ENCODE peak calls at places on chromosomes 2 and 18, in four cellular contexts. B is fibroblast of lung, H is tibial artery, G is colonic mucosa. C is an unnamed sample. For H3K4me1 and H3K36me3, the result is how much of the 10 kb centered on the place peaks cover.

GRCh38 chr2:21069746-21070145 is 25.9 kb upstream of the APOB start:
- DNase-seq in B (no peak), H (no peak), G (no peak), C (no peak)

GRCh38 chr2:45003586-45004568 is 5.4 kb downstream of the SIX2 start:
- DNase-seq in B (no peak), G (no peak), H (no peak), C (no peak)

GRCh38 chr2:133504566-133505505 is 63.4 kb downstream of the NCKAP5 start:
- DNase-seq in H (peak), B (peak), G (peak), C (no peak)

GRCh38 chr2:17869128-17869527 is 9.3 kb upstream of the KCNS3 start:
- DNase-seq in B (peak), H (no peak), G (no peak), C (no peak)

GRCh38 chr2:15271941-15272340 is 289.2 kb downstream of the NBAS start:
- DNase-seq in H (no peak), G (no peak), B (no peak), C (no peak)

GRCh38 chr2:218781691-218782528 is at the start of gene CYP27A1:
- DNase-seq in G (peak), B (peak), H (peak), C (peak)

GRCh38 chr2:128322651-128323491 is 4.2 kb upstream of the HS6ST1 start:
- DNase-seq in H (peak), B (no peak), G (peak), C (peak)

GRCh38 chr18:58241877-58242276 is 197.9 kb downstream of the NEDD4L start:
- DNase-seq in G (no peak), H (no peak), B (peak), C (no peak)

GRCh38 chr2:127419448-127420038 is 1.3 kb downstream of the PROC start:
- DNase-seq in G (no peak), H (peak), B (no peak), C (peak)

GRCh38 chr2:241067501-241068135 is 34.5 kb downstream of the MTERF4 start:
- DNase-seq in B (no peak), H (peak), G (no peak), C (no peak)

GRCh38 chr18:27991391-27991790 is 185.5 kb downstream of the CDH2 start:
- DNase-seq in B (no peak), H (no peak), G (no peak), C (no peak)

GRCh38 chr2:109311771-109312170 is 182.8 kb downstream of the SH3RF3 start:
- DNase-seq in G (no peak), B (no peak), H (no peak), C (no peak)

GRCh38 chr2:179657068-179657467 is 204.3 kb downstream of the ZNF385B start:
- DNase-seq in B (no peak), H (no peak), G (no peak), C (no peak)

GRCh38 chr2:25421746-25422431 is 80.2 kb upstream of the DNMT3A start:
- DNase-seq in B (no peak), H (no peak), G (peak), C (no peak)

GRCh38 chr2:239985356-239985755 is 39.8 kb downstream of the NDUFA10 start:
- DNase-seq in G (no peak), H (no peak), B (peak), C (no peak)

GRCh38 chr2:222298311-222299150 is at the start of gene PAX3:
- DNase-seq in H (no peak), G (no peak), B (no peak), C (no peak)

GRCh38 chr18:59639136-59639535 is 58.1 kb downstream of the CCBE1 start:
- DNase-seq in B (no peak), H (no peak), G (no peak), C (no peak)

GRCh38 chr2:236176417-236176816 is 8.2 kb upstream of the GBX2 start:
- DNase-seq in H (no peak), B (peak), G (no peak), C (no peak)

GRCh38 chr2:31008571-31009114 is 129.6 kb downstream of the GALNT14 start:
- DNase-seq in B (no peak), H (no peak), G (no peak), C (no peak)

GRCh38 chr2:96154506-96155380 is 9.5 kb upstream of the DUSP2 start:
- DNase-seq in G (no peak), H (peak), B (no peak), C (no peak)

GRCh38 chr2:141871913-141872634 is 258.7 kb downstream of the LRP1B start:
- DNase-seq in B (no peak), G (no peak), H (no peak), C (no peak)

GRCh38 chr2:31319391-31320175 is 85.6 kb downstream of the EHD3 start:
- DNase-seq in H (no peak), B (peak), G (peak), C (no peak)

GRCh38 chr2:216424305-216424704 is 12.0 kb downstream of the SMARCAL1 start:
- DNase-seq in G (no peak), B (no peak), H (no peak), C (no peak)

GRCh38 chr2:240226672-240227537 is 86.4 kb upstream of the OTOS start:
- DNase-seq in G (peak), H (peak), B (no peak), C (peak)

GRCh38 chr2:8364668-8365067 is 317.2 kb upstream of the ID2 start:
- DNase-seq in B (no peak), G (peak), H (no peak), C (no peak)

GRCh38 chr2:173456960-173457359 is 102.3 kb downstream of the CDCA7 start:
- DNase-seq in G (no peak), B (no peak), H (no peak), C (no peak)

DNA sequence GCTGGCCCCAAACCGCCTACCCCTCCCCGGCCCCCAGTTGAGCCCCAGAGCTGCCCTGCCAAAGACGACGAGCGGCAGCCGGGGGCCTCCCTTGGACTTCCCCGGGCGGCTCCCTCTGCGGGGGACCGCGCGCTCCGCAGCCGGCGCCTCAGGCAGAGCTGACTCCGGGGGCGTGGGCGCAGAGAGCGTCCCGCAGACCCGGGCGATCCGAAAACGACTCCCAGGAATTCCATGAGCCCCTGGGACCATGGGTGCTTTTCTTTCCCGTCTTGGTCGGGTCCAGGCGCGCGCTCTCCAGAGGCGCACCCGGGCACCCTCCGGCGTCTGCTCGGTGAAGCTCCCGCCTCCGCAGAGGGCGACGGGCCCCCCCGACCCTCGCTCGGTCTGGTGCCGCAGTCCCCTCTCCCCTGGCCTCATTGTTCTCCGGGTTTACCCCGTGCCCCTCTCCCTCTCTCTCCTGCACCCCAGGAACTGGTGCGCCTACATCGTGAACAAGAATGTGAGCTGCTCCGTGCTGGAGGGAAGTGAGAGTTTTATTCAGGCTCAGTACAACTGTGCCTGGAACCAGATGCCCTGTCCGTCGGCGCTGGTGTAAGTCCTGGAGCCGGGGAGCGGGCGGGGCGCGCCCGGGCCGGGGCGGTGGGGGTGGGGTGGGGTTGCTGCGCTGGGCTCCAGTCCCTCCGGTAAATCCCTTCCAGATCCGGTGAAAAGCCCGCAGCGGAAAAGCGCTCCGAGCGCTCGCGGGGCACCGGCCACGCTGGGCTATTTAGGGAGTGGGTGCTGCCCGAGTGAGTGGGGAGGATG is 737 bp downstream of the EMILIN2 start:
- DNase-seq in H (peak), B (peak), G (no peak), C (no peak)
- H3K4me3 ChIP-seq in H (peak), B (peak), G (peak), C (peak)

GRCh38 chr18:80178935-80179818 is 68.1 kb downstream of the PARD6G start:
- DNase-seq in H (peak), G (no peak), B (no peak), C (no peak)

GRCh38 chr18:80181642-80182461 is 65.5 kb downstream of the PARD6G start:
- DNase-seq in H (peak), G (no peak), B (no peak), C (no peak)

GRCh38 chr18:80180778-80181564 is 66.3 kb downstream of the PARD6G start:
- DNase-seq in G (no peak), B (no peak), H (no peak), C (no peak)

GRCh38 chr18:80182855-80183254 is 64.5 kb downstream of the PARD6G start:
- DNase-seq in H (peak), B (no peak), G (no peak), C (no peak)

DNA sequence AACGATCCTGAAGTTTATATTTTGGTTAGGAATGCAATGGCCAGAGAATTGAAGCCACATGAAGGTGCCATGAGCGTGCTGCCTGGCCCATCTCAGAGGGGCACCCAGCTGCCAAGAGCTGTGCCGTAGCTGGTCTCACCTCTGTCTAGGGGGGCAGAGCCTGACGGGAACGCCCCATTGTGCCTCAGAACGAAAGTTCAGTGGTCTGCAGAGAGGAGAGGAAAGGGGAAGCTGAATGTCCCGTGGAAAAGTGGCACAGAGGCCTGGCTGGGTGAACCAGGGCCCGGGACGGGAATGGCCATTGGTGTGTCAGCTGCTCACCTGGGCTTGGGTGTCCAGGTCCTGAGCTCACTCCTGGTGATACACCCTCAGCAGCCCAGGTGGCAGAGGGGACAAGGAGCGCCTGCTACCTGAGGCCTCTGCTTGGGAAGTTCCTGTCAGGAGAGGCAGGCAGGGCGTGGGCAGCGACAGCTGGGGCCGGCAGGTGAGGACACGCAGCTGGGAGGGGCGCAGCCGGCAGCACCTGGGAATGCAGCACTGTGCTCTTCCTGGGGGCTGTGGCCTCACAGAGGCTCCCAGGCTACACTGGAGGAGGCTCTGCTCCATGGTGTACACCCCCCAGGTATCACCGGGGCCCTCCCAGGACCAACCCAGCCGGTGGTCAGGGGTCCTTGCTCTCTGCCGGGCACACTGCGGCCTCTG is 67.3 kb downstream of the PARD6G start:
- DNase-seq in H (no peak), B (no peak), G (no peak), C (no peak)
- H3K4me1 ChIP-seq in H (under half), B (under half), G (under half), C (under half)

DNA sequence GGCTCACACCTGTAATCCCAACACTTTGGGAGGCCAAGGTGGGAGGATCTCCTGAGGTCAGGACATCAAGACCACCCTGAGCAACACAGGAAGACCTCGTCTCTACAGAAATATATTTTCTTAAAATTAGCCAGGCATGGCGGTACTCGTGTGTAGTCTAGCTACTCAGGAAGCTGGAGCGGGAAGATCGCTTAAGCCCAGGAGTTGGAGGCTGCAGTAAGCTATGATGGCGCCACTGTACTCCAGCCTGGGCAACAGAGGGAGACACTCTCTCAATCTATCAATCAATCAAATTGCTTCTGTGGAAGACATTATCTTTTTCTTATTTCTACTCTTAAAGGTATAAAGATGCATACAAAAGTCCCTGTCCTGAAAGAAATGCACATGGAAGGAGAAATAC is 11.3 kb downstream of the FEZ2 start:
- DNase-seq in B (no peak), G (no peak), H (no peak), C (no peak)
- H3K36me3 ChIP-seq in B (under half), G (under half), H (under half), C (under half)

DNA sequence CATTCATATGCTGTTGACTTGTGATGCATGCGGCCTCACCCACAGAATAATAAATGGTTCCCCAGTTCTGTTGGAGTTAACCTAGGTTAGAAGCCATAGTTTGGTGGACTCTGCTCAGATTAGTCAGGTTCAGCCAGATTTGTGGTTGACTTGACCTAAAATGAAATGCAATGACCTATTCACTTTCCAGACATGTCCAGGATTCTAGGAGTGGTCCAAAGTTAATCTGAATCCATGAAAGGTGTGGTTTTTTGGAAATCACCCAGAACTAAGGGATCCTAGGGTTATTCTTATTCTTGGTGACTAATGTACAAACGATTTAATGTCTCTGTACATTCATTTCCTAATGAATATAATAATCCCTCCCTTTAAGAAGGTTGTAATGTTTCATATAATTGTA is 88.9 kb upstream of the RBBP8 start:
- DNase-seq in G (no peak), B (no peak), H (no peak), C (no peak)
- H3K4me3 ChIP-seq in G (no peak), B (no peak), H (no peak), C (no peak)

GRCh38 chr2:197141669-197142068 is 168.9 kb downstream of the ANKRD44 start:
- DNase-seq in B (no peak), G (no peak), H (no peak), C (no peak)
- H3K4me1 ChIP-seq in B (under half), G (under half), H (under half), C (under half)

GRCh38 chr2:73243884-73244570 is 9.9 kb downstream of the CCT7 start:
- DNase-seq in H (no peak), G (no peak), B (peak), C (no peak)
- H3K36me3 ChIP-seq in H (half or more), G (under half), B (under half), C (under half)